ENCODE peak calls at places on chromosomes 5 and 9, in six cellular contexts. One of them, this sample, is unnamed.

GRCh38 chr9:123686849-123687233 is 243.1 kb downstream of the DENND1A start:
- DNase-seq in K562: no peak
- DNase-seq in endothelial cell of umbilical vein: no peak
- DNase-seq in WTC11: no peak
- DNase-seq in H1: no peak
- DNase-seq in HepG2: no peak
- DNase-seq in this sample: no peak

GRCh38 chr9:23582836-23583235 is 243.2 kb downstream of the ELAVL2 start:
- DNase-seq in HepG2: no peak
- DNase-seq in WTC11: no peak
- DNase-seq in H1: no peak
- DNase-seq in endothelial cell of umbilical vein: no peak
- DNase-seq in K562: no peak
- DNase-seq in this sample: no peak

GRCh38 chr9:84285381-84285780 is 55.2 kb downstream of the SLC28A3 start:
- DNase-seq in K562: no peak
- DNase-seq in HepG2: no peak
- DNase-seq in H1: no peak
- DNase-seq in endothelial cell of umbilical vein: no peak
- DNase-seq in WTC11: no peak
- DNase-seq in this sample: no peak

GRCh38 chr5:9278925-9279603 is 266.8 kb downstream of the SEMA5A start:
- DNase-seq in K562: no peak
- DNase-seq in endothelial cell of umbilical vein: no peak
- DNase-seq in WTC11: no peak
- DNase-seq in HepG2: no peak
- DNase-seq in H1: no peak
- DNase-seq in this sample: no peak

GRCh38 chr9:37426846-37427245 is 4.3 kb downstream of the GRHPR start:
- DNase-seq in K562: no peak
- DNase-seq in H1: no peak
- DNase-seq in endothelial cell of umbilical vein: no peak
- DNase-seq in HepG2: no peak
- DNase-seq in WTC11: no peak
- DNase-seq in this sample: no peak

GRCh38 chr9:38008168-38009034 is 60.6 kb downstream of the SHB start:
- DNase-seq in K562: peak; percentile 53
- DNase-seq in HepG2: peak; percentile 76
- DNase-seq in H1: no peak
- DNase-seq in endothelial cell of umbilical vein: peak; percentile 80
- DNase-seq in WTC11: peak; percentile 34
- DNase-seq in this sample: peak; percentile 84

GRCh38 chr5:21152611-21153010 is 1164.6 kb upstream of the CDH18 start:
- DNase-seq in H1: no peak
- DNase-seq in HepG2: no peak
- DNase-seq in K562: no peak
- DNase-seq in endothelial cell of umbilical vein: peak; percentile 97
- DNase-seq in WTC11: no peak
- DNase-seq in this sample: peak; percentile 2

GRCh38 chr5:96750110-96750822 is 57.5 kb downstream of the ERAP1 start:
- DNase-seq in K562: no peak
- DNase-seq in endothelial cell of umbilical vein: no peak
- DNase-seq in H1: no peak
- DNase-seq in HepG2: no peak
- DNase-seq in WTC11: no peak
- DNase-seq in this sample: no peak

GRCh38 chr5:109409061-109409843 is 522 bp downstream of the PJA2 start:
- DNase-seq in endothelial cell of umbilical vein: peak; percentile 74
- DNase-seq in WTC11: peak; percentile 62
- DNase-seq in HepG2: peak; percentile 49
- DNase-seq in K562: peak; percentile 68
- DNase-seq in H1: peak; percentile 70
- DNase-seq in this sample: peak; percentile 67

GRCh38 chr9:118362596-118362995 is 658.4 kb downstream of the TLR4 start:
- DNase-seq in H1: no peak
- DNase-seq in WTC11: no peak
- DNase-seq in HepG2: no peak
- DNase-seq in endothelial cell of umbilical vein: no peak
- DNase-seq in K562: no peak
- DNase-seq in this sample: no peak

GRCh38 chr9:118364266-118365075 is 660.3 kb downstream of the TLR4 start:
- DNase-seq in H1: no peak
- DNase-seq in endothelial cell of umbilical vein: no peak
- DNase-seq in K562: no peak
- DNase-seq in HepG2: no peak
- DNase-seq in WTC11: no peak
- DNase-seq in this sample: no peak

GRCh38 chr9:118362123-118362522 is 657.9 kb downstream of the TLR4 start:
- DNase-seq in endothelial cell of umbilical vein: no peak
- DNase-seq in H1: no peak
- DNase-seq in K562: no peak
- DNase-seq in WTC11: no peak
- DNase-seq in HepG2: no peak
- DNase-seq in this sample: no peak

DNA sequence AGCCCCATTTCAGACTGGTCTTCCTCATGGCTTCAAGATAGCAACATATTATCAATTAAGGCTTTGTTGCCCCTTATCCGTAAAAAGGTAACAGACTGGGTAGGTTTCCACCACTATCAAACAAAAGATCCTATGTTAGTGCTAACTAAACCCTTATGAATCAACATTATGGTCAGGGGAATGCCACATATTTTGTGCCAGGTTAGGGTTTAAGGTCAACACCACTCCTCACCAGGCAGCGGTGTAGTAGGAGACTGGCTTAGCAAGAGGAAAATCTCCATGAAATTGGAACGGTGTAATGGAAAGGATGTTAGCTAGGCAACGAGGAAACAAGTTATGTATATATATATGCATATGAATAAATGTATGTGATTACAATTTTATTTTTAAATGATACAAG is 655.8 kb downstream of the TLR4 start:
- DNase-seq in endothelial cell of umbilical vein: no peak
- DNase-seq in K562: no peak
- DNase-seq in WTC11: no peak
- DNase-seq in H1: no peak
- DNase-seq in HepG2: no peak
- DNase-seq in this sample: no peak
- TF ChIP-seq JUN in endothelial cell of umbilical vein: no peak
- TF ChIP-seq JUN in K562: no peak
- TF ChIP-seq JUN in WTC11: no peak
- TF ChIP-seq JUN in H1: no peak
- TF ChIP-seq JUN in HepG2: no peak
- TF ChIP-seq JUN in this sample: no peak

DNA sequence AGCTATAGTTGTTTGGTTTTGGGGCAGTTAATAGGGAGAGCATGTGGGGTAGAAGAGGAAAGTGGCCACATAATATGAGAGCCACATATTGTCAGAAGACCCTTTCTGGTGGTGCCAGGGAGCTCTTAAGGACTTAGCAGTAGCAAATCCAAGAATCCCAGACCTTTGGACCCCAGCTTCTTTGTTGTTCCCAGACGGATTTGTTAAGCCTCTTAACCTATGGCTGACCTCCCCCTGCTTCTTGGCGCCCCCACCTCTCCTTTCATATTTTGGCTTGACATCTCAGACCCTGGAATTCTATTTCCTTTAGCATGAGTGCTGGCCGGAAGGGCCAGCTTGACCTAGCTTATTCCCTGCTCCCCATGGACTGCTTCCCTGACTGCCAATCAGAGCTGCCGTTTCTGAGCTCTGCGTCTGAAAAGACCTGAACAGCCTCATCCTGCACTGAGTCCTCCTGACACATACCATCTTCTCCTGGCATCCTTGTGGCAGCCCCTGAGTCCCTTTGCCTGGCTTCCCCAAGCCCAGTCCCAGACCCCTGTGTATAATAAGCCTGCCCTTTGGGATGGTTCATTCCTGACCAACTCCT is 116.3 kb downstream of the PRKACG start:
- DNase-seq in HepG2: no peak
- DNase-seq in H1: no peak
- DNase-seq in WTC11: no peak
- DNase-seq in endothelial cell of umbilical vein: no peak
- DNase-seq in K562: no peak
- DNase-seq in this sample: no peak
- TF ChIP-seq JUN in HepG2: no peak
- TF ChIP-seq JUN in H1: no peak
- TF ChIP-seq JUN in WTC11: no peak
- TF ChIP-seq JUN in endothelial cell of umbilical vein: no peak
- TF ChIP-seq JUN in K562: no peak
- TF ChIP-seq JUN in this sample: no peak

GRCh38 chr9:71768388-71769174 is at the start of gene CEMIP2:
- DNase-seq in WTC11: peak; percentile 91
- DNase-seq in K562: peak; percentile 87
- DNase-seq in H1: peak; percentile 90
- DNase-seq in HepG2: peak; percentile 71
- DNase-seq in endothelial cell of umbilical vein: peak; percentile 89
- DNase-seq in this sample: peak; percentile 89

GRCh38 chr9:71764438-71764837 is 3.9 kb downstream of the CEMIP2 start:
- DNase-seq in H1: no peak
- DNase-seq in HepG2: no peak
- DNase-seq in WTC11: no peak
- DNase-seq in K562: no peak
- DNase-seq in endothelial cell of umbilical vein: no peak
- DNase-seq in this sample: no peak

GRCh38 chr9:71765693-71766092 is 2.6 kb downstream of the CEMIP2 start:
- DNase-seq in H1: no peak
- DNase-seq in HepG2: peak; percentile 79
- DNase-seq in WTC11: no peak
- DNase-seq in K562: no peak
- DNase-seq in endothelial cell of umbilical vein: no peak
- DNase-seq in this sample: no peak

GRCh38 chr9:71767421-71768321 is 642 bp downstream of the CEMIP2 start:
- DNase-seq in endothelial cell of umbilical vein: peak; percentile 49
- DNase-seq in WTC11: peak; percentile 40
- DNase-seq in K562: peak; percentile 16
- DNase-seq in H1: peak; percentile 63
- DNase-seq in HepG2: no peak
- DNase-seq in this sample: no peak

DNA sequence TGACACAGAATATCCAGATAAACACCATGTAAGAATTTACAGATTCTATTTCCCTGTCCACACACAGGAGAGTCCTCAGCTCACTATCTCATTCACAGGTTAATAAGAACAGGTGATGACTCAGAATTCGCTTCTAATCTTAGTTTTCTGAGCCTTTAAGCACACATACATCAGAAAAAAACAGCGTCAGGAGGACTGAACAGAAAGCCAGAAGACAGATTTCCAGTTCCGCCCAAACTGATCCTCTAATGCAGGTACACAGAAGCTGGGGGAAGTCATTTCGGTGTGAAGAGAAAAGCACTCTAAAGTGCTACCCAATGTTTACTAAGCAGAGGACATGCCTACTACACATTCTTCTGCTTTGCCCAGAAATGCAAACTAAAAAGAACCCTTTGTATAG is 1.6 kb downstream of the CEMIP2 start:
- DNase-seq in HepG2: peak; percentile 87
- DNase-seq in K562: no peak
- DNase-seq in WTC11: no peak
- DNase-seq in H1: no peak
- DNase-seq in endothelial cell of umbilical vein: no peak
- DNase-seq in this sample: no peak
- TF ChIP-seq JUN in HepG2: no peak
- TF ChIP-seq JUN in K562: no peak
- TF ChIP-seq JUN in WTC11: no peak
- TF ChIP-seq JUN in H1: no peak
- TF ChIP-seq JUN in endothelial cell of umbilical vein: no peak
- TF ChIP-seq JUN in this sample: no peak

DNA sequence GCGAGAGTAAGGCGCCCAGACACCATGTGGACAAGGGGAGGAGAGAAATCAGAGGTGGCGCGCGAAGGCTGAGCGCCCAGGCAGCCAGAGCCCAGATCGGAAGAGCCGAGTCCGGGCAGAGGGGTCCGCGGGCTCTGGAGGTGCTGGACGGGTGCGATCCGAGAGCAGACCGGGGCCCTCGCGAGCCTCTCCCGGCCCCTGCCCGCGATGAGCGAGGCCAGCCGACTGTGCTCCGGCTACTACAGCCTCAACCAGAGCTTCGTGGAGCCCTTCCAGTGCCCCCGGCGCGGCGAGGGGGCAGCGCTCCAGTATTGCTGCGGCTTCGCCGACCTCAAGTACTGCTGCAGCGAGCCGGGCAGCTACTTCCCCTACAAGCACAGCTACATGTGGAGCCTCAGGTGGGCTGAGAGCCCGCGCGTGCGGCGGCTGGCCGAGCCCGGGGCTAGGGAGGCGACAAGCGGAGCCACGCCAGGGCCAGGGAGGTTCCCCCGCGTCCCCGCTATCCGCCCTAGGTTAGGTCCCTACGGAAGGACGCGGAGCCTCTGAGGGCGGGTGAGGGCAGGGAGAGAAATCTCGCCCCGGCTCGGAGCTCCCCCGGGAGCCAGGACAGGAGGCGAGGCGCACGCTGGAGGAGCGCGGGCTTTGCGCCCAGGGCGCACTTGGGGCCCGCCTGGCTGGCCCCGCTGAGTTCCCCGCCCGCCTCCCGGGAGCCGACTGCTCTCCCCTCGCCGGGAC is at the start of gene SHISAL2B:
- DNase-seq in K562: no peak
- DNase-seq in endothelial cell of umbilical vein: peak; percentile 10
- DNase-seq in HepG2: no peak
- DNase-seq in WTC11: peak; percentile 68
- DNase-seq in H1: peak; percentile 87
- DNase-seq in this sample: peak; percentile 30
- TF ChIP-seq JUN in K562: no peak
- TF ChIP-seq JUN in endothelial cell of umbilical vein: no peak
- TF ChIP-seq JUN in HepG2: no peak
- TF ChIP-seq JUN in WTC11: no peak
- TF ChIP-seq JUN in H1: no peak
- TF ChIP-seq JUN in this sample: no peak

DNA sequence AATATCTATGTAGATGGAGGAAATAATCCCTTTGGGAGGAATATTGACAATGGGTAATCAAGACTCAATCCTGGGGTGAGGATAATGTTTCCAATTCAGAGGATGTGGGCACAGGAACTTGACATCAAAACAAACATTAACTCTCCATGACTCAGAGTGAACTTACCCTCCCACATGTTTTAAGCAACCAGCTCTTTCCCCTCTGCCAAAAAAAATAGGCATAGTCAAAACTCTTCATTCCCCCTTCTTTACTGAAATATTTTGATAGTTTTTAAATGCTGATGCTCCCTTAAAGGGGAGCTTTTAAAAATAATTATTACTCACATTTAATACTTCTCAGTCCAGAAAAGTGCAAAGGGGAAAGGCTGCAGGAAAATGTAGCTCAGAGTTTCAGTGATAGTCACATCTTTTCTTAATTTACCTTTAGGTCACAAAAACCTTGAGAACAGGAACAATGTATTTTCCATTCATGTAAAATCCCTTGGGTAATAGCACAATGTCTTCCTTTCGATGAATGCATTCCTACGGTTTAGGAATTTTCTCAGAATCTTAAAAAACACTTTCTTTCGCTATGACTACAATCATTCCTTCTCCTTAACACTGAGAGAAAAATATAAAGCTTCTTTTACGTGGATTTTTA is 298.4 kb upstream of the GRAMD2B start:
- DNase-seq in H1: no peak
- DNase-seq in K562: no peak
- DNase-seq in HepG2: no peak
- DNase-seq in WTC11: no peak
- DNase-seq in endothelial cell of umbilical vein: no peak
- DNase-seq in this sample: no peak
- TF ChIP-seq JUN in H1: no peak
- TF ChIP-seq JUN in K562: no peak
- TF ChIP-seq JUN in HepG2: no peak
- TF ChIP-seq JUN in WTC11: no peak
- TF ChIP-seq JUN in endothelial cell of umbilical vein: no peak
- TF ChIP-seq JUN in this sample: no peak

GRCh38 chr5:1161832-1162229 is 39.6 kb upstream of the SLC6A19 start:
- DNase-seq in endothelial cell of umbilical vein: no peak
- DNase-seq in K562: no peak
- DNase-seq in HepG2: no peak
- DNase-seq in H1: no peak
- DNase-seq in WTC11: no peak
- DNase-seq in this sample: no peak
- TF ChIP-seq JUN in endothelial cell of umbilical vein: no peak
- TF ChIP-seq JUN in K562: no peak
- TF ChIP-seq JUN in HepG2: no peak
- TF ChIP-seq JUN in H1: no peak
- TF ChIP-seq JUN in WTC11: no peak
- TF ChIP-seq JUN in this sample: no peak

This sample was measured in A549.